ENCODE peak calls at places on chromosomes 1 and 21, in nine cellular contexts. J is sigmoid colon; Y is transverse colon; F is lung; S is GM12865; P is CD8-positive, alpha-beta T cell; E is breast epithelium; B is endodermal cell; K is kidney. G is an unnamed sample.

GRCh38 chr1:13549521-13549920 is 34.1 kb upstream of the PDPN start:
- DNase-seq in J (no peak), Y (no peak), F (no peak), S (no peak), P (no peak), E (no peak), B (no peak), K (no peak), G (no peak)

GRCh38 chr1:33341190-33341589 is 20.3 kb upstream of the A3GALT2 start:
- DNase-seq in J (no peak), Y (no peak), F (no peak), S (no peak), P (no peak), E (no peak), B (no peak), K (no peak), G (no peak)

GRCh38 chr1:154971341-154971998 is 923 bp upstream of the SHC1 start:
- DNase-seq in J (peak; percentile 85), Y (peak; percentile 50), F (no peak), S (no peak), P (no peak), E (no peak), B (no peak), K (peak; percentile 57), G (no peak)

GRCh38 chr1:218459450-218459849 is 114.3 kb downstream of the TGFB2 start:
- DNase-seq in J (no peak), Y (no peak), F (peak; percentile 32), S (no peak), P (no peak), E (peak; percentile 71), B (no peak), K (no peak), G (no peak)

GRCh38 chr1:234621657-234622335 is 11.8 kb upstream of the IRF2BP2 start:
- DNase-seq in J (no peak), Y (no peak), F (no peak), S (no peak), P (no peak), E (no peak), B (no peak), K (no peak), G (no peak)

GRCh38 chr21:35652872-35653271 is 407.5 kb downstream of the SETD4 start:
- DNase-seq in J (no peak), Y (no peak), F (no peak), S (no peak), P (no peak), E (no peak), B (no peak), K (no peak), G (no peak)

GRCh38 chr1:200891774-200892157 is 2.9 kb upstream of the INAVA start:
- DNase-seq in J (peak; percentile 40), Y (peak; percentile 52), F (no peak), S (no peak), P (no peak), E (no peak), B (peak; percentile 91), K (no peak), G (no peak)

GRCh38 chr1:9181990-9182783 is 52.4 kb upstream of the H6PD start:
- DNase-seq in J (no peak), Y (peak; percentile 53), F (peak; percentile 36), S (peak; percentile 81), P (no peak), E (no peak), B (peak; percentile 85), K (peak; percentile 77), G (peak; percentile 84)

GRCh38 chr1:98034505-98034904 is 113.7 kb upstream of the DPYD start:
- DNase-seq in J (no peak), Y (no peak), F (no peak), S (no peak), P (no peak), E (no peak), B (no peak), K (no peak), G (no peak)

GRCh38 chr21:33078907-33079582 is 9.1 kb downstream of the OLIG1 start:
- DNase-seq in J (no peak), Y (no peak), F (no peak), S (peak; percentile 89), P (peak; percentile 9), E (no peak), B (no peak), K (peak; percentile 90), G (peak; percentile 88)

GRCh38 chr1:159917533-159917932 is 7.8 kb downstream of the TAGLN2 start:
- DNase-seq in J (no peak), Y (peak; percentile 38), F (no peak), S (no peak), P (no peak), E (no peak), B (peak; percentile 72), K (peak; percentile 47), G (no peak)

GRCh38 chr1:246641394-246641793 is 75.1 kb downstream of the CNST start:
- DNase-seq in J (no peak), Y (no peak), F (no peak), S (no peak), P (no peak), E (no peak), B (no peak), K (no peak), G (no peak)

GRCh38 chr1:246651012-246651411 is 73.2 kb upstream of the SCCPDH start:
- DNase-seq in J (no peak), Y (no peak), F (no peak), S (no peak), P (no peak), E (no peak), B (no peak), K (no peak), G (no peak)

GRCh38 chr1:246642719-246643118 is 76.5 kb downstream of the CNST start:
- DNase-seq in J (no peak), Y (no peak), F (no peak), S (no peak), P (no peak), E (no peak), B (no peak), K (no peak), G (no peak)

GRCh38 chr1:246647513-246647912 is 76.7 kb upstream of the SCCPDH start:
- DNase-seq in J (no peak), Y (no peak), F (no peak), S (no peak), P (no peak), E (no peak), B (no peak), K (no peak), G (no peak)

DNA sequence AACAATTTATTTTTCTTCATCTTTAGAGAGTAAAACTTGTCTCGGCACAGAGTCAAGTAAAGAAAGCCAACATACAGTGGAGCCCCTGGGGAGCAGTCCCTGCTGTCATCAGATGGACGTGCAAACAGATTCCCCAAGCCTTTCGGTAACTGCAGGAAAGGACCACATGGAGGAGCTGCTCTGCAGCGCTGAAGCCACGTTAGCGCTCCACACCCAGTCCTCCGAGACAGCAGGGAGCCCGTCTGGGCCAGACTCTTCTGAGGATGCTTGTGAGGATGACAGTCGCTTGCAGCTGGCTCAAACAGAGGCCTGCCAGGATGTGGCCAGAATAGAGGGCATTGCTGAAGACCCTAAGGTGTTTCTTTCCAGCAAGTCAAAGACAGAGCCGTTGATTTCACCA is 77.1 kb upstream of the SCCPDH start:
- DNase-seq in J (peak; percentile 77), Y (peak; percentile 24), F (no peak), S (no peak), P (no peak), E (no peak), B (peak; percentile 91), K (peak; percentile 80), G (no peak)
- TF ChIP-seq CTCF in J (peak; percentile 10), Y (peak; percentile 43), F (no peak), S (no peak), P (no peak), E (no peak), B (peak; percentile 79), K (peak; percentile 36), G (no peak)

GRCh38 chr1:243982451-243983018 is 68.5 kb upstream of the ZBTB18 start:
- DNase-seq in J (no peak), Y (no peak), F (no peak), S (no peak), P (no peak), E (no peak), B (peak; percentile 62), K (no peak), G (no peak)
- TF ChIP-seq CTCF in J (no peak), Y (no peak), F (no peak), S (no peak), P (no peak), E (no peak), B (peak; percentile 65), K (no peak), G (no peak)

GRCh38 chr1:181091322-181092040 is 3.0 kb downstream of the IER5 start:
- DNase-seq in J (no peak), Y (no peak), F (no peak), S (no peak), P (no peak), E (no peak), B (no peak), K (no peak), G (no peak)

GRCh38 chr1:181090653-181091126 is 2.2 kb downstream of the IER5 start:
- DNase-seq in J (no peak), Y (peak; percentile 62), F (no peak), S (peak; percentile 77), P (no peak), E (no peak), B (no peak), K (no peak), G (no peak)

GRCh38 chr1:181088079-181089016 is at the start of gene IER5:
- DNase-seq in J (peak; percentile 98), Y (peak; percentile 99), F (peak; percentile 98), S (peak; percentile 99), P (peak; percentile 95), E (peak; percentile 98), B (peak; percentile 99), K (peak; percentile 99), G (peak; percentile 94)

GRCh38 chr1:181089017-181089776 is 697 bp downstream of the IER5 start:
- DNase-seq in J (no peak), Y (peak; percentile 39), F (no peak), S (peak; percentile 48), P (peak; percentile 25), E (no peak), B (no peak), K (peak; percentile 84), G (no peak)

DNA sequence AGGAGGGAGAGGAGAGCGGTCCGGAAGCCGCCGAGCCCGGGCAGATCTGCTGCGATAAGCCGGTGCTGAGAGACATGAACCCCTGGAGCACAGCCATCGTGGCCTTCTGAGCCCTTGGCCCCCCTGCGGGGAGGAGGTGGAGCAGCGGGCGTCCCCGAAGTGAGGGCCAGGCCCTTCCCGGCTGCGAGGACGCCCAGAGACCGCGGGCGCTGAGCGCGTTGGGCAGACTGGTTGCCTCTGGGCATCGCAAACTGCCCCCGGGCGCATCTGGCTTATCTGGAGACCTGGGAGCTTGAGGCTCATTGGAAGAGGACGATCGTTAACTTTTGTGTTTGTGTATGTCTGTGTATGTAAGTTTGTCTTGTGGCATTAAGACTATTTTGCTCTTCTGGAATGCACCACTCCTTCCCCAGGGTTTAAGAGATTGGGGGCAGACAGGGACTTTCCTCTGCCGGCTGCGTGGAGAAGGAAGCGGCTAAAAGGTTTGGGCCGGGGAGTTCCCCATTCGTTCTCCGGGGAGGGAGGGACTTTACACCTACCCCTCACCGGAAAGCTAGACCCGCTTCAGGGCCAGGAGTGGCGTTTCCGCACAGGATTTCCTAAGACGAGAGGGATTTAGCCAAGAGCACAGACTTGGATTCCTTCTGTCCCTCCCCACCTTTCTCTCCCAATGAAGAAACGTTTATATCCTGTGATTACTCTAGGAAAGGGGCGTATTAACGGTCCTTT is 1.4 kb downstream of the IER5 start:
- DNase-seq in J (peak; percentile 92), Y (peak; percentile 77), F (peak; percentile 75), S (peak; percentile 89), P (peak; percentile 56), E (peak; percentile 66), B (peak; percentile 85), K (peak; percentile 93), G (peak; percentile 58)
- TF ChIP-seq CTCF in J (no peak), Y (no peak), F (no peak), S (peak; percentile 6), P (no peak), E (peak; percentile 32), B (no peak), K (no peak), G (no peak)

GRCh38 chr21:38219049-38219628 is 37.7 kb upstream of the KCNJ15 start:
- DNase-seq in J (peak; percentile 84), Y (peak; percentile 74), F (peak; percentile 84), S (peak; percentile 83), P (peak; percentile 49), E (peak; percentile 68), B (peak; percentile 86), K (peak; percentile 75), G (peak; percentile 41)
- TF ChIP-seq CTCF in J (peak; percentile 70), Y (peak; percentile 97), F (peak; percentile 72), S (peak; percentile 91), P (peak; percentile 86), E (peak; percentile 90), B (peak; percentile 92), K (peak; percentile 97), G (peak; percentile 86)